ENCODE peak calls at places on chromosomes 16 and 17, in six cellular contexts. One of them, this sample, is unnamed.

GRCh38 chr17:78498848-78499247 is 78.3 kb downstream of the DNAH17 start:
- DNase-seq in mesenchymal stem cell: no peak
- DNase-seq in stomach: no peak
- DNase-seq in AG04450: no peak
- DNase-seq in left ventricle myocardium inferior: no peak
- DNase-seq in endothelial cell of umbilical vein: no peak
- DNase-seq in this sample: no peak

GRCh38 chr17:40694584-40694983 is 9.0 kb downstream of the KRT24 start:
- DNase-seq in mesenchymal stem cell: no peak
- DNase-seq in stomach: no peak
- DNase-seq in AG04450: no peak
- DNase-seq in left ventricle myocardium inferior: no peak
- DNase-seq in endothelial cell of umbilical vein: no peak
- DNase-seq in this sample: no peak

GRCh38 chr17:50917418-50917743 is 51.2 kb upstream of the TOB1 start:
- DNase-seq in mesenchymal stem cell: no peak
- DNase-seq in stomach: no peak
- DNase-seq in AG04450: no peak
- DNase-seq in left ventricle myocardium inferior: no peak
- DNase-seq in endothelial cell of umbilical vein: no peak
- DNase-seq in this sample: no peak

GRCh38 chr16:61228371-61228770 is 807.9 kb downstream of the CDH8 start:
- DNase-seq in mesenchymal stem cell: no peak
- DNase-seq in stomach: no peak
- DNase-seq in AG04450: no peak
- DNase-seq in left ventricle myocardium inferior: no peak
- DNase-seq in endothelial cell of umbilical vein: no peak
- DNase-seq in this sample: no peak

GRCh38 chr16:11251525-11252481 is 4.2 kb downstream of the SOCS1 start:
- DNase-seq in mesenchymal stem cell: peak; percentile 73
- DNase-seq in stomach: peak; percentile 42
- DNase-seq in AG04450: peak; percentile 63
- DNase-seq in left ventricle myocardium inferior: no peak
- DNase-seq in endothelial cell of umbilical vein: no peak
- DNase-seq in this sample: peak; percentile 80

GRCh38 chr16:17972460-17972943 is 364.0 kb downstream of the NPIPA8 start:
- DNase-seq in mesenchymal stem cell: no peak
- DNase-seq in stomach: no peak
- DNase-seq in AG04450: no peak
- DNase-seq in left ventricle myocardium inferior: no peak
- DNase-seq in endothelial cell of umbilical vein: no peak
- DNase-seq in this sample: no peak

GRCh38 chr17:61587807-61588660 is 3.0 kb downstream of the NACA2 start:
- DNase-seq in mesenchymal stem cell: no peak
- DNase-seq in stomach: no peak
- DNase-seq in AG04450: no peak
- DNase-seq in left ventricle myocardium inferior: no peak
- DNase-seq in endothelial cell of umbilical vein: no peak
- DNase-seq in this sample: no peak

GRCh38 chr17:77319211-77320031 is 178.7 kb downstream of the SEC14L1 start:
- DNase-seq in mesenchymal stem cell: peak; percentile 98
- DNase-seq in stomach: peak; percentile 88
- DNase-seq in AG04450: no peak
- DNase-seq in left ventricle myocardium inferior: peak; percentile 83
- DNase-seq in endothelial cell of umbilical vein: no peak
- DNase-seq in this sample: peak; percentile 34

GRCh38 chr17:27386206-27387075 is 69.8 kb upstream of the KSR1 start:
- DNase-seq in mesenchymal stem cell: no peak
- DNase-seq in stomach: no peak
- DNase-seq in AG04450: no peak
- DNase-seq in left ventricle myocardium inferior: no peak
- DNase-seq in endothelial cell of umbilical vein: no peak
- DNase-seq in this sample: no peak

GRCh38 chr17:29560306-29560705 is 6.5 kb downstream of the ABHD15 start:
- DNase-seq in mesenchymal stem cell: no peak
- DNase-seq in stomach: no peak
- DNase-seq in AG04450: no peak
- DNase-seq in left ventricle myocardium inferior: no peak
- DNase-seq in endothelial cell of umbilical vein: no peak
- DNase-seq in this sample: no peak

GRCh38 chr17:49516190-49516589 is 21.1 kb downstream of the NGFR start:
- DNase-seq in mesenchymal stem cell: no peak
- DNase-seq in stomach: no peak
- DNase-seq in AG04450: no peak
- DNase-seq in left ventricle myocardium inferior: no peak
- DNase-seq in endothelial cell of umbilical vein: no peak
- DNase-seq in this sample: no peak

GRCh38 chr16:608019-608418 is 18.2 kb downstream of the RAB40C start:
- DNase-seq in mesenchymal stem cell: no peak
- DNase-seq in stomach: no peak
- DNase-seq in AG04450: no peak
- DNase-seq in left ventricle myocardium inferior: no peak
- DNase-seq in endothelial cell of umbilical vein: no peak
- DNase-seq in this sample: no peak

GRCh38 chr16:15686287-15686686 is 36.2 kb downstream of the NDE1 start:
- DNase-seq in mesenchymal stem cell: no peak
- DNase-seq in stomach: no peak
- DNase-seq in AG04450: no peak
- DNase-seq in left ventricle myocardium inferior: no peak
- DNase-seq in endothelial cell of umbilical vein: no peak
- DNase-seq in this sample: no peak

GRCh38 chr16:4338125-4338582 is 13.0 kb downstream of the PAM16 start:
- DNase-seq in mesenchymal stem cell: no peak
- DNase-seq in stomach: no peak
- DNase-seq in AG04450: no peak
- DNase-seq in left ventricle myocardium inferior: no peak
- DNase-seq in endothelial cell of umbilical vein: no peak
- DNase-seq in this sample: no peak

GRCh38 chr17:18946536-18946935 is 5.4 kb upstream of the SLC5A10 start:
- DNase-seq in mesenchymal stem cell: no peak
- DNase-seq in stomach: no peak
- DNase-seq in AG04450: no peak
- DNase-seq in left ventricle myocardium inferior: no peak
- DNase-seq in endothelial cell of umbilical vein: no peak
- DNase-seq in this sample: no peak

GRCh38 chr17:64097196-64097936 is 32.6 kb downstream of the ERN1 start:
- DNase-seq in mesenchymal stem cell: peak; percentile 48
- DNase-seq in stomach: no peak
- DNase-seq in AG04450: no peak
- DNase-seq in left ventricle myocardium inferior: no peak
- DNase-seq in endothelial cell of umbilical vein: peak; percentile 97
- DNase-seq in this sample: no peak

GRCh38 chr17:49216482-49216881 is 6.0 kb downstream of the ABI3 start:
- DNase-seq in mesenchymal stem cell: no peak
- DNase-seq in stomach: no peak
- DNase-seq in AG04450: no peak
- DNase-seq in left ventricle myocardium inferior: no peak
- DNase-seq in endothelial cell of umbilical vein: no peak
- DNase-seq in this sample: no peak

GRCh38 chr17:21129023-21129681 is 2.4 kb downstream of the DHRS7B start:
- DNase-seq in mesenchymal stem cell: peak; percentile 45
- DNase-seq in stomach: no peak
- DNase-seq in AG04450: peak; percentile 26
- DNase-seq in left ventricle myocardium inferior: no peak
- DNase-seq in endothelial cell of umbilical vein: peak; percentile 64
- DNase-seq in this sample: no peak

GRCh38 chr17:660453-660852 is 54.2 kb downstream of the VPS53 start:
- DNase-seq in mesenchymal stem cell: no peak
- DNase-seq in stomach: no peak
- DNase-seq in AG04450: no peak
- DNase-seq in left ventricle myocardium inferior: no peak
- DNase-seq in endothelial cell of umbilical vein: no peak
- DNase-seq in this sample: no peak

GRCh38 chr17:47808830-47809480 is 12.6 kb downstream of the OSBPL7 start:
- DNase-seq in mesenchymal stem cell: no peak
- DNase-seq in stomach: no peak
- DNase-seq in AG04450: no peak
- DNase-seq in left ventricle myocardium inferior: no peak
- DNase-seq in endothelial cell of umbilical vein: no peak
- DNase-seq in this sample: no peak

GRCh38 chr16:50257876-50258275 is 8.5 kb upstream of the ADCY7 start:
- DNase-seq in mesenchymal stem cell: no peak
- DNase-seq in stomach: peak; percentile 5
- DNase-seq in AG04450: no peak
- DNase-seq in left ventricle myocardium inferior: no peak
- DNase-seq in endothelial cell of umbilical vein: no peak
- DNase-seq in this sample: no peak

GRCh38 chr16:50260206-50261159 is 5.9 kb upstream of the ADCY7 start:
- DNase-seq in mesenchymal stem cell: no peak
- DNase-seq in stomach: no peak
- DNase-seq in AG04450: no peak
- DNase-seq in left ventricle myocardium inferior: no peak
- DNase-seq in endothelial cell of umbilical vein: no peak
- DNase-seq in this sample: no peak

GRCh38 chr16:50261707-50262235 is 4.6 kb upstream of the ADCY7 start:
- DNase-seq in mesenchymal stem cell: no peak
- DNase-seq in stomach: peak; percentile 41
- DNase-seq in AG04450: no peak
- DNase-seq in left ventricle myocardium inferior: no peak
- DNase-seq in endothelial cell of umbilical vein: no peak
- DNase-seq in this sample: no peak

GRCh38 chr16:50261160-50261706 is 5.1 kb upstream of the ADCY7 start:
- DNase-seq in mesenchymal stem cell: no peak
- DNase-seq in stomach: no peak
- DNase-seq in AG04450: no peak
- DNase-seq in left ventricle myocardium inferior: no peak
- DNase-seq in endothelial cell of umbilical vein: no peak
- DNase-seq in this sample: no peak

DNA sequence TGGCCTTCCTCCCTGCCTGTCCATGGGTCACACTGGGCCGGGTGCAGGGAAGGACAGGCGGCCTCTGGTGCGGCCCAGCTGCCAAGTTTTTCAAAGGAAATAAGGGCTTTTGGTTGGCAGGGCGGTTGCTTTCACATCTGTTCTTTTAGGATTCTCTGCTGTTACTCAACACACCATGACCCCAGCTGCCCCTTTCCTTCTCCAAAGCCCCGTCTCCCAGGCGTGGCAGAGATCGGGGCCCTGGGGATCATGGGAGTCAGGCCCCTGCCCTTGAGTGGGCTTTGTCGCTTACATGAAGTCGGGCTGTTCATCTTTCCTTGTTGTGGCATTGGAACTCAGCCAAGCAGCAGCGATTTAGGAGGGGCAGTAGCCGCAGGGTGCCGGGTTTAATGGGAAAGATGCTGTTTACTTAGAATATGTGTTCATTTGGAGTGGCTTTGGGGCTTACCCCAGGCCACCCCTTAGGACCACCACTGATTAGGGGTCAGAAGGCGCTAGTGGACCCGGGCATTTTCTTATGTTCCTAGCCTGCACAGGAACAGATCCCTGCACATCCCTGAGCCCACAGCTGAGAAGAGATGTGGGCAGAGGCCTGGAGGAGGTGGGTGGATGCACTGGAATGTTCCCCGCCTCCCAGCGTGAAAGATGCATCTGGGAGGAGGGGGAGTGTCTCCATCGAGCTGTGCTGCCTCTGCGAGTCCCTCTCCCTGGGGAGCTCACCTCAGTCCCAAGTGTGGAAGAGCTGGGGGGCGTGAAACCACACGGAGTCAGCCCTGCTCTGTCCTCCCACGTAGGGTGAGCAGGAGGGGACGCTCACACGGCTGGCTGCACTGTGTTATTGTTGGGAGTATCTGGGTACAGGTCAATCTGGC is 6.8 kb upstream of the ADCY7 start:
- DNase-seq in mesenchymal stem cell: peak; percentile 24
- DNase-seq in stomach: peak; percentile 26
- DNase-seq in AG04450: no peak
- DNase-seq in left ventricle myocardium inferior: peak; percentile 73
- DNase-seq in endothelial cell of umbilical vein: no peak
- DNase-seq in this sample: no peak
- H3K4me3 ChIP-seq in mesenchymal stem cell: no peak overlapping the region
- H3K4me3 ChIP-seq in stomach: no peak overlapping the region
- H3K4me3 ChIP-seq in AG04450: no peak overlapping the region
- H3K4me3 ChIP-seq in left ventricle myocardium inferior: no peak overlapping the region
- H3K4me3 ChIP-seq in endothelial cell of umbilical vein: no peak overlapping the region
- H3K4me3 ChIP-seq in this sample: no peak overlapping the region

DNA sequence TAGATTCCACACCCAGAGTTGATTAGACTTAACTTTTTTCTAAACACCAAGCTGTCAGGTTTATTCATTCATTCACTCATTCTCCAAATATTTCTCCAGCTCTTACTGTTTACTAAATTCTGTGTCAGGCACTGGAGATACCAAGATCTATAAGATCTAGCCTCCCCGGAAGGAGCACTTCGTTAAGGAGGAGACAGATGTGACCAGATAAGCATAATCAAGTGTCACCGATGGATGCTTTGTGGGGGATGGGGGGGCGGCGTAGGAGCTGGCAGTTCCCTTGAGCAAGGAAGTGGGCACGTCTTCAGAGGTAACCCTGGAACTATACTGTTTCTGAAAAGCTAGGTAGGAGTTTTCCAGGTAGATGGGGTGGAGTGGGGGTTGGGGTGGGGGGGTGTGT is 3.8 kb upstream of the RPL26 start:
- DNase-seq in mesenchymal stem cell: no peak
- DNase-seq in stomach: no peak
- DNase-seq in AG04450: no peak
- DNase-seq in left ventricle myocardium inferior: no peak
- DNase-seq in endothelial cell of umbilical vein: no peak
- DNase-seq in this sample: no peak
- H3K4me3 ChIP-seq in mesenchymal stem cell: no peak overlapping the region
- H3K4me3 ChIP-seq in stomach: no peak overlapping the region
- H3K4me3 ChIP-seq in AG04450: no peak overlapping the region
- H3K4me3 ChIP-seq in left ventricle myocardium inferior: no peak overlapping the region
- H3K4me3 ChIP-seq in endothelial cell of umbilical vein: no peak overlapping the region
- H3K4me3 ChIP-seq in this sample: no peak overlapping the region

DNA sequence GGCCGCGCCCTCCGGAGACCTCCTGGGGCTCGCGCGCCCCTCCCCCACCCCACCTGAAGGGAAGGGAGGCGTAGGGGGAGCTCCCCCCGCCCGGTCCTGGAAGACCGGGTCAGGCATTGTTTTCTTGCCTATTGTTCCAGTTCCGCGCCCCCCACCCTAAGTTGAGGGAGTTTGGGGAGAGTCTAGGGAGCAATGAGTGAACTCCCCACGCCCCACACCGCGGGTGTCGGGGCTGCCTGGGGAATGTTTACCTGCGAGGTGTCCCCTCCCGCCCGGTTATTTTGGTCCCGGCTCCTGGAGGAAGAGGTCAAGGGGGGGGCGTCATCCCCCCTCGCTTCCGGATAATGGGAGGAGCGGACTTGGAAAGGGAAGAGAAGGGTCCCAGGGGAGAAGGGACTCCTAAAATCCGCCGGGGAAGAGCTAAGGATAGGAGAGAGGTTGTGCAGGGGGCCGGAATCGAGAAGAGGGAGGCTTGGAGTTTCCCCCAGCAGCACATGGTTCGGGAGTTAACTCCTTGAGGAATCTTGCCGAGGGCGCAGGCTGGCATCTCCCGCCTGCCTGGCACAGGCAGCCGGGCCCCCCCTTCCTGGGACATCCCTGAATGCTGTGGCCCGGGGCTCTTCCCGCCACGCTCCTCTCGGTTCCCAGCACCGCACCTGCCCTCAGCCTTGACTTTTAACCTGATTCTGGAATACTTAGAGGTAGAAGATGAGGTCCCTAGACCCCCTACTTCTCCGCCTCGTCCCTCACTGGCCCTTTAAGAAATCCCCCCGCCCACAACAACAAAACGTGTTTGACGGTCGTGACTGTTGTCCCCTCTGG is 941 bp downstream of the MLLT6 start:
- DNase-seq in mesenchymal stem cell: peak; percentile 36
- DNase-seq in stomach: peak; percentile 46
- DNase-seq in AG04450: no peak
- DNase-seq in left ventricle myocardium inferior: peak; percentile 73
- DNase-seq in endothelial cell of umbilical vein: peak; percentile 27
- DNase-seq in this sample: no peak
- H3K4me3 ChIP-seq in mesenchymal stem cell: peak overlapping the region; percentile 78
- H3K4me3 ChIP-seq in stomach: peak overlapping the region; percentile 95
- H3K4me3 ChIP-seq in AG04450: peak overlapping the region; percentile 69
- H3K4me3 ChIP-seq in left ventricle myocardium inferior: peak overlapping the region; percentile 96
- H3K4me3 ChIP-seq in endothelial cell of umbilical vein: peak overlapping the region; percentile 81
- H3K4me3 ChIP-seq in this sample: peak overlapping the region; percentile 88

GRCh38 chr17:1998426-1998784 is 26.7 kb downstream of the RTN4RL1 start:
- DNase-seq in mesenchymal stem cell: no peak
- DNase-seq in stomach: no peak
- DNase-seq in AG04450: no peak
- DNase-seq in left ventricle myocardium inferior: no peak
- DNase-seq in endothelial cell of umbilical vein: no peak
- DNase-seq in this sample: no peak
- H3K4me3 ChIP-seq in mesenchymal stem cell: peak overlapping the region; percentile 31
- H3K4me3 ChIP-seq in stomach: peak overlapping the region; percentile 62
- H3K4me3 ChIP-seq in AG04450: no peak overlapping the region
- H3K4me3 ChIP-seq in left ventricle myocardium inferior: peak overlapping the region; percentile 63
- H3K4me3 ChIP-seq in endothelial cell of umbilical vein: no peak overlapping the region
- H3K4me3 ChIP-seq in this sample: no peak overlapping the region

This sample was measured in CD8-positive, alpha-beta T cell.